ENCODE peak calls at places on chromosomes 13 and 19, in six cellular contexts. A, O, Z, E, D and K are unnamed samples. For H3K27me3, the result is how much of the 10 kb centered on the place peaks cover.

GRCh38 chr19:18612772-18613588 is at the start of gene TMEM59L:
- DNase-seq in A (no peak), O (no peak), Z (no peak), E (no peak), D (peak), K (no peak)

GRCh38 chr19:1027020-1027952 is 878 bp downstream of the CNN2 start:
- DNase-seq in A (no peak), O (peak), Z (no peak), E (peak), D (peak), K (no peak)

GRCh38 chr13:22801402-22802003 is 379.3 kb upstream of the SGCG start:
- DNase-seq in A (no peak), O (peak), Z (no peak), E (no peak), D (no peak), K (no peak)

GRCh38 chr13:51715613-51716012 is 88.3 kb downstream of the DHRS12 start:
- DNase-seq in A (no peak), O (peak), Z (no peak), E (peak), D (no peak), K (no peak)

GRCh38 chr19:33225458-33225925 is at the start of gene SLC7A10:
- DNase-seq in A (no peak), O (no peak), Z (no peak), E (no peak), D (peak), K (no peak)

GRCh38 chr13:55602784-55603183 is 1537.9 kb upstream of the PRR20A start:
- DNase-seq in A (no peak), O (no peak), Z (no peak), E (no peak), D (no peak), K (no peak)

GRCh38 chr13:111051656-111052232 is 63.4 kb upstream of the ARHGEF7 start:
- DNase-seq in A (peak), O (no peak), Z (no peak), E (no peak), D (no peak), K (no peak)

GRCh38 chr13:108980237-108980636 is 350.8 kb downstream of the MYO16 start:
- DNase-seq in A (no peak), O (no peak), Z (no peak), E (no peak), D (peak), K (no peak)

GRCh38 chr19:33646306-33646705 is 24.6 kb downstream of the CHST8 start:
- DNase-seq in A (peak), O (no peak), Z (no peak), E (no peak), D (no peak), K (no peak)

GRCh38 chr13:45781553-45782326 is 69.8 kb downstream of the SIAH3 start:
- DNase-seq in A (no peak), O (peak), Z (peak), E (peak), D (no peak), K (no peak)

GRCh38 chr13:111337206-111337605 is 16.8 kb downstream of the TEX29 start:
- DNase-seq in A (peak), O (peak), Z (no peak), E (peak), D (peak), K (peak)

GRCh38 chr13:45989607-45990006 is 62.9 kb downstream of the ZC3H13 start:
- DNase-seq in A (no peak), O (peak), Z (no peak), E (peak), D (peak), K (peak)

GRCh38 chr19:38387550-38388309 is at the start of gene GGN:
- DNase-seq in A (peak), O (peak), Z (peak), E (peak), D (peak), K (peak)

GRCh38 chr19:38389957-38390924 is 1.7 kb downstream of the SPRED3 start:
- DNase-seq in A (no peak), O (no peak), Z (no peak), E (no peak), D (no peak), K (no peak)

GRCh38 chr19:38388310-38389100 is at the start of gene SPRED3:
- DNase-seq in A (no peak), O (no peak), Z (no peak), E (no peak), D (peak), K (no peak)

GRCh38 chr19:38386968-38387549 is 775 bp downstream of the GGN start:
- DNase-seq in A (no peak), O (no peak), Z (no peak), E (no peak), D (no peak), K (no peak)

DNA sequence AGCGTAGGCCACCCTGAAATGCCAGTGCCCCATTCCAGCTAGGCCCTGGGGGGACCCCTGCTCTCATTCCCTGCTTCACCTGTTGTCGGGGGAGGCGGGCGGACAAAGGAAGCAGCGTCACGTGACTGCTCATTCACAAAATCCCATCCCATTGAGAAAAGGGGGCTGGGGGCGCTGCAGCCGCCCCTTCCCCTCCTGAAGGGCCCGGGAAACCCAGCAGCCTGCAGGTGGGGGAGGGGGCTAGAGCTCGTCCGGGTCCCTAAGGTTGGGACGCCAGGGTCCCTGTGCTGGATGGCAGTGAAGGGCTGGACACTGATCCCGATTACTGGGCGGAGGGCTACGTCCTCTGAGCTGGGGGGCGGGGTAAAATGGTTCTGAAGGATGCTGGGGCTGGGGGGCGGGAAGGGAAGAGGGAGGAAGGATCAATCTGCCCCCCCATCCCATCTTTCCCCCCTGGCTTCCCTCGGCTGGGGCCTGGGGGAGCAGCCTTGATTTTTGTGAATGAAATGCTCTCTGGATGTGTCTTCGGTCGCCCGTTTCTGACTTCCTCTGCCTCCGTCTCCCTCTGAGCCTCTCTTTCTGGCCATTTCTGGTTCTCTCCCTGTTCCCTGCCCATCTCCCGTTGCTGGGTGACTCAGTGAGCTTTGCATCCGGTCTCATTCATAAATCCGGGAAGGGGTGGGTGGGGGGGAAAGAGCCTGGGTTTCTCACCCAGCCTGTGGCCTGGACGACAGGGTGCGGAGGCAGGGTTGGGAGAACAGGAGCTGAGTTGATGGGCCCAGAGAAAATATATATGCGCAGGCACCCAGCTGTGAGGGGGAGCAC is 816 bp downstream of the SPRED3 start:
- DNase-seq in A (peak), O (peak), Z (peak), E (peak), D (peak), K (no peak)
- H3K27me3 ChIP-seq in A (under half), O (under half), Z (under half), E (under half), D (under half), K (under half)

DNA sequence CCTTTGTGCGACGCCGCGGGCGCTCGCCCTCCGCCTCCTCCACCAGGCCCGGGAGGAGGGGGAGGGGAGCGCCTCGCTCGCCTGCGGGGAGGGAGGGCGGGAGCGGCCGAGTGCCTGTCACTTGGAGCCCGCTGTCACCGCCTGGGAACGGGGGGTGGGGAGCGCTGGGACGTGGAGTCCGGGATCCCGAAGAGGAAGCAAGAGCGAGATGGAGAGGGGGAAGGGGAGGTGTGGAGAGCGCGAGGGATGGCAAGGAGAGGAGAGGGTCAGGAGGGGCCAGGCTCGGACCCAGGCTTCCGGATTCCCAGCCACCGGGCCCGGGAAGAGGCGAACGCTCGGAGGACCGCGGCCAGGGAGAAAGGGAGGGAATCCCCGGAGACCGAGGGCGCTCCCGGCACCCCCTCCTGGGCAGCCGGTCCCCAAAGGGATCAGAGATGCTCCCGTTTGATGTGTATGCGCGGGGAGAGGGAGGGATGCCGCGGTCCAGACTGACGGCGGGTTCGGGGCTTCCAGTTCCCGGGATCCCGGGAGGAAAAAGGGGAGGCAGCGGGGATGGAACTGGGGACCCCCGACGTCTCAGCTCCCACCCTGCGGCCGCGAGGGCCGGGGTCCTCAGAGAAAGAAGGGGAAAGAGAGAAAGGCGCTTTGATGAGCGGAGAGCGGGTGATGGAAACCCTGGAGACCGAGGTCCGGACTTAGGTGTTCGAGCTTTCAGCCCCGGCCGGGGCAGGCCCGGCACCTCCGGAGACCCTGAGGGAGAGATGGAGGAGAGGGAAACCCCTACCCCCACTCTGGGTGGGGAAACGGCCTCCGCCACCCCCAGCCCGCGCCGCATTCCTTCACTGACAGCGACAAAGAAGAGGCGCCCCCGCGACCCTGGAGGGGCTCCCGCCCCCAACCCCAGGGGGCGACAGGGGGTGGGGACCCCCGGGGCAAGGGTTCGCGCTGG is 4.7 kb upstream of the DPF1 start:
- DNase-seq in A (no peak), O (no peak), Z (no peak), E (no peak), D (peak), K (no peak)
- H3K27me3 ChIP-seq in A (under half), O (under half), Z (half or more), E (under half), D (under half), K (under half)

GRCh38 chr13:75558130-75558840 is 8.7 kb downstream of the UCHL3 start:
- DNase-seq in A (no peak), O (no peak), Z (no peak), E (no peak), D (no peak), K (no peak)

GRCh38 chr13:75554981-75555380 is 5.4 kb downstream of the UCHL3 start:
- DNase-seq in A (no peak), O (peak), Z (no peak), E (no peak), D (no peak), K (no peak)

GRCh38 chr13:75550159-75550567 is 572 bp downstream of the UCHL3 start:
- DNase-seq in A (peak), O (peak), Z (peak), E (peak), D (peak), K (peak)

GRCh38 chr13:75556961-75557360 is 7.4 kb downstream of the UCHL3 start:
- DNase-seq in A (no peak), O (no peak), Z (no peak), E (no peak), D (no peak), K (no peak)

DNA sequence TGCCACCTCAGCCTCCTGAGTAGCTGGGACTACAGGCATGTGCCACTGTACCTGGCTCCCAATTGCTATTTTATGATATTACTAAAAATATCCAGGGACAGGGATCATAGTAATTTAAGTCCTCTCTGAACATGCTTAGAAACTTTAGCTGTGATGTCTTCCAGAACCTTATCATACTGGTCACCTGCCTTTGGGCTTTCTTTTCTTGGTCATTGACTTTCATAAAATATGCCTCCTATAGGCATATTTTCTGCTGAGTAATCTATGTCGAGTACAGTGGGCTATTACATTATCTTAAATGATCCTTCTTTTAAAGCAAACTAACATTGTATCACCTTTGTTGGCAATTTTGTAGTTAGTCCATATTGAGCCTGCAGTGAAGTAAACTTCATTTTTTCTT is 6.2 kb downstream of the UCHL3 start:
- DNase-seq in A (no peak), O (no peak), Z (no peak), E (no peak), D (no peak), K (no peak)
- H3K27me3 ChIP-seq in A (under half), O (under half), Z (under half), E (under half), D (under half), K (under half)

GRCh38 chr19:3024870-3025515 is 4.1 kb downstream of the TLE2 start:
- DNase-seq in A (no peak), O (no peak), Z (no peak), E (no peak), D (no peak), K (no peak)
- H3K27me3 ChIP-seq in A (under half), O (under half), Z (under half), E (under half), D (under half), K (under half)

DNA sequence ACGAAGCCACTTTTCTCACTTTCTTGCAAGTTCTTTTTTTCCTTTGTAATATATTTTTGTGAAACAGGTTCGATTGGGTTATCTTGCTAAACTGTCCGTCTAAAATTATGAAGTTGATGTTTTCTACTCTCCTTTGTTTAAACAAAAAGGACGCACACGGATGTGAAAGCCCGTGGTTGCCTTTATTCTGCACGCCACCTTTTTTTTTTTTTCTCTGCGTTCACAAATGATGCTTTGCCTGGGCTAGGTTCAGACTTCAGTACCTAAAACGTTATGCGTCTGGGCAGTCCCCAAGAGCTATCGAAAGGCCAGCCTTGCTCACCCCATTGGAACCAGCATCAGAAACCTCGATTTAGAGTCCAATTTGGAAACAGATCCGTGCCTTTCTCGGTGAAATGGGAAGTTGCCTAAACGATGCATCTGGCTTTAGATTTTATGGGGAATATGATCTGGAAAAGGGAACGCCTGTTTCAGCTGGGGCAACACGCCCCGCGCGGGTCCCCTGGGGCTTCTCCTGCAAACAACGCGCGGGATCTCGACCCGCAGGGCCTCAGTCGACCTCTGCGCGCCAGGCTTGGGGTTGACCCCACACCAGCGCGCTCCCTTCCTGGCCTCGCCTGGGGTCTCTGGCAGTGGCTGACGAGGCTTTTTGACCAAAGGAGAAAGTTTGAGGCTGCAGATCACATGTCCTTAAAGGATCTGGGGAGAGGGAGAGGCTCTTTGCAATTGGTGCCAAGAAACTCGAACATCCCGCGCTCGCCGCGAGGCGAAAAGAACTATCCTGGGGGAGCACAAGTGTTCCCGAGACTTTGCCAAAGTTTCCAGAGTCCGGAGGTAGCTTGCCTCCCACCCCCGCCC is 114.0 kb downstream of the KCNRG start:
- DNase-seq in A (no peak), O (no peak), Z (no peak), E (no peak), D (no peak), K (no peak)
- H3K27me3 ChIP-seq in A (under half), O (under half), Z (under half), E (under half), D (under half), K (under half)